ENCODE peak calls at places on chromosomes 7 and 10, in ten cellular contexts. One of them, this sample, is unnamed.

GRCh38 chr7:74084722-74085578 is 1.3 kb downstream of the LIMK1 start:
- DNase-seq in stimulated activated CD8-positive, alpha-beta memory T cell treated with anti-CD3 and anti-CD28 coated beads, Interleukin-4, amount 100 ng/mL, for 24 hours: no peak
- DNase-seq in Kasumi-1: no peak
- DNase-seq in dermis microvascular lymphatic vessel endothelial cell: no peak
- DNase-seq in NCI-H2171 treated with DMSO at 0.1 percent for 48 hours: no peak
- DNase-seq in DMS53: peak
- DNase-seq in cardiac septum: no peak
- DNase-seq in activated CD4-positive, alpha-beta T cell treated with anti-CD3 and anti-CD28 coated beads, Interleukin-2, amount 10 ng/mL, durations not matched to agents 7 days and 5 days: no peak
- DNase-seq in activated T-cell treated with anti-CD3 and anti-CD28 coated beads, Interleukin-2, amount 50 U/mL, for 48 hours: no peak
- DNase-seq in stimulated activated CD4-positive, alpha-beta T cell treated with anti-CD3 and anti-CD28 coated beads, Interleukin-1b, Interleukin-23, amount 100 ng/mL, for 24 hours: no peak
- DNase-seq in this sample: no peak

GRCh38 chr7:12212051-12212485 is 974 bp downstream of the TMEM106B start:
- DNase-seq in stimulated activated CD8-positive, alpha-beta memory T cell treated with anti-CD3 and anti-CD28 coated beads, Interleukin-4, amount 100 ng/mL, for 24 hours: no peak
- DNase-seq in Kasumi-1: no peak
- DNase-seq in dermis microvascular lymphatic vessel endothelial cell: no peak
- DNase-seq in NCI-H2171 treated with DMSO at 0.1 percent for 48 hours: peak
- DNase-seq in DMS53: peak
- DNase-seq in cardiac septum: no peak
- DNase-seq in activated CD4-positive, alpha-beta T cell treated with anti-CD3 and anti-CD28 coated beads, Interleukin-2, amount 10 ng/mL, durations not matched to agents 7 days and 5 days: peak
- DNase-seq in activated T-cell treated with anti-CD3 and anti-CD28 coated beads, Interleukin-2, amount 50 U/mL, for 48 hours: peak
- DNase-seq in stimulated activated CD4-positive, alpha-beta T cell treated with anti-CD3 and anti-CD28 coated beads, Interleukin-1b, Interleukin-23, amount 100 ng/mL, for 24 hours: no peak
- DNase-seq in this sample: no peak

GRCh38 chr7:107313355-107313754 is 144.6 kb downstream of the HBP1 start:
- DNase-seq in stimulated activated CD8-positive, alpha-beta memory T cell treated with anti-CD3 and anti-CD28 coated beads, Interleukin-4, amount 100 ng/mL, for 24 hours: no peak
- DNase-seq in Kasumi-1: no peak
- DNase-seq in dermis microvascular lymphatic vessel endothelial cell: no peak
- DNase-seq in NCI-H2171 treated with DMSO at 0.1 percent for 48 hours: no peak
- DNase-seq in DMS53: no peak
- DNase-seq in cardiac septum: no peak
- DNase-seq in activated CD4-positive, alpha-beta T cell treated with anti-CD3 and anti-CD28 coated beads, Interleukin-2, amount 10 ng/mL, durations not matched to agents 7 days and 5 days: no peak
- DNase-seq in activated T-cell treated with anti-CD3 and anti-CD28 coated beads, Interleukin-2, amount 50 U/mL, for 48 hours: no peak
- DNase-seq in stimulated activated CD4-positive, alpha-beta T cell treated with anti-CD3 and anti-CD28 coated beads, Interleukin-1b, Interleukin-23, amount 100 ng/mL, for 24 hours: no peak
- DNase-seq in this sample: no peak

GRCh38 chr10:110625951-110626855 is 17.9 kb upstream of the RBM20 start:
- DNase-seq in stimulated activated CD8-positive, alpha-beta memory T cell treated with anti-CD3 and anti-CD28 coated beads, Interleukin-4, amount 100 ng/mL, for 24 hours: no peak
- DNase-seq in Kasumi-1: no peak
- DNase-seq in dermis microvascular lymphatic vessel endothelial cell: no peak
- DNase-seq in NCI-H2171 treated with DMSO at 0.1 percent for 48 hours: no peak
- DNase-seq in DMS53: no peak
- DNase-seq in cardiac septum: no peak
- DNase-seq in activated CD4-positive, alpha-beta T cell treated with anti-CD3 and anti-CD28 coated beads, Interleukin-2, amount 10 ng/mL, durations not matched to agents 7 days and 5 days: no peak
- DNase-seq in activated T-cell treated with anti-CD3 and anti-CD28 coated beads, Interleukin-2, amount 50 U/mL, for 48 hours: no peak
- DNase-seq in stimulated activated CD4-positive, alpha-beta T cell treated with anti-CD3 and anti-CD28 coated beads, Interleukin-1b, Interleukin-23, amount 100 ng/mL, for 24 hours: no peak
- DNase-seq in this sample: no peak

GRCh38 chr7:91201731-91202130 is 62.5 kb upstream of the FZD1 start:
- DNase-seq in stimulated activated CD8-positive, alpha-beta memory T cell treated with anti-CD3 and anti-CD28 coated beads, Interleukin-4, amount 100 ng/mL, for 24 hours: no peak
- DNase-seq in Kasumi-1: no peak
- DNase-seq in dermis microvascular lymphatic vessel endothelial cell: no peak
- DNase-seq in NCI-H2171 treated with DMSO at 0.1 percent for 48 hours: peak
- DNase-seq in DMS53: no peak
- DNase-seq in cardiac septum: no peak
- DNase-seq in activated CD4-positive, alpha-beta T cell treated with anti-CD3 and anti-CD28 coated beads, Interleukin-2, amount 10 ng/mL, durations not matched to agents 7 days and 5 days: no peak
- DNase-seq in activated T-cell treated with anti-CD3 and anti-CD28 coated beads, Interleukin-2, amount 50 U/mL, for 48 hours: no peak
- DNase-seq in stimulated activated CD4-positive, alpha-beta T cell treated with anti-CD3 and anti-CD28 coated beads, Interleukin-1b, Interleukin-23, amount 100 ng/mL, for 24 hours: no peak
- DNase-seq in this sample: no peak

GRCh38 chr7:99268361-99268908 is 4.2 kb upstream of the MYH16 start:
- DNase-seq in stimulated activated CD8-positive, alpha-beta memory T cell treated with anti-CD3 and anti-CD28 coated beads, Interleukin-4, amount 100 ng/mL, for 24 hours: no peak
- DNase-seq in Kasumi-1: no peak
- DNase-seq in dermis microvascular lymphatic vessel endothelial cell: no peak
- DNase-seq in NCI-H2171 treated with DMSO at 0.1 percent for 48 hours: peak
- DNase-seq in DMS53: no peak
- DNase-seq in cardiac septum: no peak
- DNase-seq in activated CD4-positive, alpha-beta T cell treated with anti-CD3 and anti-CD28 coated beads, Interleukin-2, amount 10 ng/mL, durations not matched to agents 7 days and 5 days: no peak
- DNase-seq in activated T-cell treated with anti-CD3 and anti-CD28 coated beads, Interleukin-2, amount 50 U/mL, for 48 hours: no peak
- DNase-seq in stimulated activated CD4-positive, alpha-beta T cell treated with anti-CD3 and anti-CD28 coated beads, Interleukin-1b, Interleukin-23, amount 100 ng/mL, for 24 hours: no peak
- DNase-seq in this sample: no peak

GRCh38 chr7:141103847-141104429 is 30.1 kb downstream of the TMEM178B start:
- DNase-seq in stimulated activated CD8-positive, alpha-beta memory T cell treated with anti-CD3 and anti-CD28 coated beads, Interleukin-4, amount 100 ng/mL, for 24 hours: no peak
- DNase-seq in Kasumi-1: no peak
- DNase-seq in dermis microvascular lymphatic vessel endothelial cell: no peak
- DNase-seq in NCI-H2171 treated with DMSO at 0.1 percent for 48 hours: no peak
- DNase-seq in DMS53: no peak
- DNase-seq in cardiac septum: no peak
- DNase-seq in activated CD4-positive, alpha-beta T cell treated with anti-CD3 and anti-CD28 coated beads, Interleukin-2, amount 10 ng/mL, durations not matched to agents 7 days and 5 days: no peak
- DNase-seq in activated T-cell treated with anti-CD3 and anti-CD28 coated beads, Interleukin-2, amount 50 U/mL, for 48 hours: no peak
- DNase-seq in stimulated activated CD4-positive, alpha-beta T cell treated with anti-CD3 and anti-CD28 coated beads, Interleukin-1b, Interleukin-23, amount 100 ng/mL, for 24 hours: no peak
- DNase-seq in this sample: no peak

GRCh38 chr10:84257343-84258020 is 12.6 kb downstream of the RGR start:
- DNase-seq in stimulated activated CD8-positive, alpha-beta memory T cell treated with anti-CD3 and anti-CD28 coated beads, Interleukin-4, amount 100 ng/mL, for 24 hours: no peak
- DNase-seq in Kasumi-1: no peak
- DNase-seq in dermis microvascular lymphatic vessel endothelial cell: no peak
- DNase-seq in NCI-H2171 treated with DMSO at 0.1 percent for 48 hours: no peak
- DNase-seq in DMS53: no peak
- DNase-seq in cardiac septum: no peak
- DNase-seq in activated CD4-positive, alpha-beta T cell treated with anti-CD3 and anti-CD28 coated beads, Interleukin-2, amount 10 ng/mL, durations not matched to agents 7 days and 5 days: no peak
- DNase-seq in activated T-cell treated with anti-CD3 and anti-CD28 coated beads, Interleukin-2, amount 50 U/mL, for 48 hours: no peak
- DNase-seq in stimulated activated CD4-positive, alpha-beta T cell treated with anti-CD3 and anti-CD28 coated beads, Interleukin-1b, Interleukin-23, amount 100 ng/mL, for 24 hours: no peak
- DNase-seq in this sample: no peak

GRCh38 chr10:128629111-128630096 is 503.2 kb upstream of the MKI67 start:
- DNase-seq in stimulated activated CD8-positive, alpha-beta memory T cell treated with anti-CD3 and anti-CD28 coated beads, Interleukin-4, amount 100 ng/mL, for 24 hours: no peak
- DNase-seq in Kasumi-1: no peak
- DNase-seq in dermis microvascular lymphatic vessel endothelial cell: peak
- DNase-seq in NCI-H2171 treated with DMSO at 0.1 percent for 48 hours: no peak
- DNase-seq in DMS53: peak
- DNase-seq in cardiac septum: no peak
- DNase-seq in activated CD4-positive, alpha-beta T cell treated with anti-CD3 and anti-CD28 coated beads, Interleukin-2, amount 10 ng/mL, durations not matched to agents 7 days and 5 days: no peak
- DNase-seq in activated T-cell treated with anti-CD3 and anti-CD28 coated beads, Interleukin-2, amount 50 U/mL, for 48 hours: no peak
- DNase-seq in stimulated activated CD4-positive, alpha-beta T cell treated with anti-CD3 and anti-CD28 coated beads, Interleukin-1b, Interleukin-23, amount 100 ng/mL, for 24 hours: no peak
- DNase-seq in this sample: no peak

GRCh38 chr10:397321-398068 is 262.2 kb downstream of the ZMYND11 start:
- DNase-seq in stimulated activated CD8-positive, alpha-beta memory T cell treated with anti-CD3 and anti-CD28 coated beads, Interleukin-4, amount 100 ng/mL, for 24 hours: no peak
- DNase-seq in Kasumi-1: no peak
- DNase-seq in dermis microvascular lymphatic vessel endothelial cell: no peak
- DNase-seq in NCI-H2171 treated with DMSO at 0.1 percent for 48 hours: no peak
- DNase-seq in DMS53: no peak
- DNase-seq in cardiac septum: no peak
- DNase-seq in activated CD4-positive, alpha-beta T cell treated with anti-CD3 and anti-CD28 coated beads, Interleukin-2, amount 10 ng/mL, durations not matched to agents 7 days and 5 days: no peak
- DNase-seq in activated T-cell treated with anti-CD3 and anti-CD28 coated beads, Interleukin-2, amount 50 U/mL, for 48 hours: no peak
- DNase-seq in stimulated activated CD4-positive, alpha-beta T cell treated with anti-CD3 and anti-CD28 coated beads, Interleukin-1b, Interleukin-23, amount 100 ng/mL, for 24 hours: no peak
- DNase-seq in this sample: no peak

GRCh38 chr7:70707823-70708243 is 424.1 kb upstream of the GALNT17 start:
- DNase-seq in stimulated activated CD8-positive, alpha-beta memory T cell treated with anti-CD3 and anti-CD28 coated beads, Interleukin-4, amount 100 ng/mL, for 24 hours: no peak
- DNase-seq in Kasumi-1: no peak
- DNase-seq in dermis microvascular lymphatic vessel endothelial cell: no peak
- DNase-seq in NCI-H2171 treated with DMSO at 0.1 percent for 48 hours: no peak
- DNase-seq in DMS53: no peak
- DNase-seq in cardiac septum: no peak
- DNase-seq in activated CD4-positive, alpha-beta T cell treated with anti-CD3 and anti-CD28 coated beads, Interleukin-2, amount 10 ng/mL, durations not matched to agents 7 days and 5 days: no peak
- DNase-seq in activated T-cell treated with anti-CD3 and anti-CD28 coated beads, Interleukin-2, amount 50 U/mL, for 48 hours: no peak
- DNase-seq in stimulated activated CD4-positive, alpha-beta T cell treated with anti-CD3 and anti-CD28 coated beads, Interleukin-1b, Interleukin-23, amount 100 ng/mL, for 24 hours: no peak
- DNase-seq in this sample: no peak

GRCh38 chr7:89001306-89001705 is 205.8 kb upstream of the TEX47 start:
- DNase-seq in stimulated activated CD8-positive, alpha-beta memory T cell treated with anti-CD3 and anti-CD28 coated beads, Interleukin-4, amount 100 ng/mL, for 24 hours: no peak
- DNase-seq in Kasumi-1: no peak
- DNase-seq in dermis microvascular lymphatic vessel endothelial cell: no peak
- DNase-seq in NCI-H2171 treated with DMSO at 0.1 percent for 48 hours: no peak
- DNase-seq in DMS53: no peak
- DNase-seq in cardiac septum: no peak
- DNase-seq in activated CD4-positive, alpha-beta T cell treated with anti-CD3 and anti-CD28 coated beads, Interleukin-2, amount 10 ng/mL, durations not matched to agents 7 days and 5 days: no peak
- DNase-seq in activated T-cell treated with anti-CD3 and anti-CD28 coated beads, Interleukin-2, amount 50 U/mL, for 48 hours: no peak
- DNase-seq in stimulated activated CD4-positive, alpha-beta T cell treated with anti-CD3 and anti-CD28 coated beads, Interleukin-1b, Interleukin-23, amount 100 ng/mL, for 24 hours: no peak
- DNase-seq in this sample: no peak

GRCh38 chr7:42170724-42171123 is 66.3 kb downstream of the GLI3 start:
- DNase-seq in stimulated activated CD8-positive, alpha-beta memory T cell treated with anti-CD3 and anti-CD28 coated beads, Interleukin-4, amount 100 ng/mL, for 24 hours: no peak
- DNase-seq in Kasumi-1: no peak
- DNase-seq in dermis microvascular lymphatic vessel endothelial cell: no peak
- DNase-seq in NCI-H2171 treated with DMSO at 0.1 percent for 48 hours: no peak
- DNase-seq in DMS53: no peak
- DNase-seq in cardiac septum: no peak
- DNase-seq in activated CD4-positive, alpha-beta T cell treated with anti-CD3 and anti-CD28 coated beads, Interleukin-2, amount 10 ng/mL, durations not matched to agents 7 days and 5 days: no peak
- DNase-seq in activated T-cell treated with anti-CD3 and anti-CD28 coated beads, Interleukin-2, amount 50 U/mL, for 48 hours: no peak
- DNase-seq in stimulated activated CD4-positive, alpha-beta T cell treated with anti-CD3 and anti-CD28 coated beads, Interleukin-1b, Interleukin-23, amount 100 ng/mL, for 24 hours: no peak
- DNase-seq in this sample: no peak

GRCh38 chr10:77605466-77605865 is 32.1 kb downstream of the KCNMA1 start:
- DNase-seq in stimulated activated CD8-positive, alpha-beta memory T cell treated with anti-CD3 and anti-CD28 coated beads, Interleukin-4, amount 100 ng/mL, for 24 hours: no peak
- DNase-seq in Kasumi-1: no peak
- DNase-seq in dermis microvascular lymphatic vessel endothelial cell: no peak
- DNase-seq in NCI-H2171 treated with DMSO at 0.1 percent for 48 hours: no peak
- DNase-seq in DMS53: peak
- DNase-seq in cardiac septum: no peak
- DNase-seq in activated CD4-positive, alpha-beta T cell treated with anti-CD3 and anti-CD28 coated beads, Interleukin-2, amount 10 ng/mL, durations not matched to agents 7 days and 5 days: no peak
- DNase-seq in activated T-cell treated with anti-CD3 and anti-CD28 coated beads, Interleukin-2, amount 50 U/mL, for 48 hours: no peak
- DNase-seq in stimulated activated CD4-positive, alpha-beta T cell treated with anti-CD3 and anti-CD28 coated beads, Interleukin-1b, Interleukin-23, amount 100 ng/mL, for 24 hours: no peak
- DNase-seq in this sample: no peak

GRCh38 chr10:73099141-73099540 is 2.5 kb upstream of the P4HA1 start:
- DNase-seq in stimulated activated CD8-positive, alpha-beta memory T cell treated with anti-CD3 and anti-CD28 coated beads, Interleukin-4, amount 100 ng/mL, for 24 hours: no peak
- DNase-seq in Kasumi-1: no peak
- DNase-seq in dermis microvascular lymphatic vessel endothelial cell: no peak
- DNase-seq in NCI-H2171 treated with DMSO at 0.1 percent for 48 hours: no peak
- DNase-seq in DMS53: no peak
- DNase-seq in cardiac septum: no peak
- DNase-seq in activated CD4-positive, alpha-beta T cell treated with anti-CD3 and anti-CD28 coated beads, Interleukin-2, amount 10 ng/mL, durations not matched to agents 7 days and 5 days: no peak
- DNase-seq in activated T-cell treated with anti-CD3 and anti-CD28 coated beads, Interleukin-2, amount 50 U/mL, for 48 hours: no peak
- DNase-seq in stimulated activated CD4-positive, alpha-beta T cell treated with anti-CD3 and anti-CD28 coated beads, Interleukin-1b, Interleukin-23, amount 100 ng/mL, for 24 hours: no peak
- DNase-seq in this sample: no peak

GRCh38 chr7:101681170-101682007 is 52.3 kb upstream of the MYL10 start:
- DNase-seq in stimulated activated CD8-positive, alpha-beta memory T cell treated with anti-CD3 and anti-CD28 coated beads, Interleukin-4, amount 100 ng/mL, for 24 hours: no peak
- DNase-seq in Kasumi-1: peak
- DNase-seq in dermis microvascular lymphatic vessel endothelial cell: peak
- DNase-seq in NCI-H2171 treated with DMSO at 0.1 percent for 48 hours: no peak
- DNase-seq in DMS53: peak
- DNase-seq in cardiac septum: peak
- DNase-seq in activated CD4-positive, alpha-beta T cell treated with anti-CD3 and anti-CD28 coated beads, Interleukin-2, amount 10 ng/mL, durations not matched to agents 7 days and 5 days: no peak
- DNase-seq in activated T-cell treated with anti-CD3 and anti-CD28 coated beads, Interleukin-2, amount 50 U/mL, for 48 hours: no peak
- DNase-seq in stimulated activated CD4-positive, alpha-beta T cell treated with anti-CD3 and anti-CD28 coated beads, Interleukin-1b, Interleukin-23, amount 100 ng/mL, for 24 hours: no peak
- DNase-seq in this sample: no peak

GRCh38 chr10:3213758-3214545 is 41.4 kb upstream of the PITRM1 start:
- DNase-seq in stimulated activated CD8-positive, alpha-beta memory T cell treated with anti-CD3 and anti-CD28 coated beads, Interleukin-4, amount 100 ng/mL, for 24 hours: no peak
- DNase-seq in Kasumi-1: no peak
- DNase-seq in dermis microvascular lymphatic vessel endothelial cell: no peak
- DNase-seq in NCI-H2171 treated with DMSO at 0.1 percent for 48 hours: no peak
- DNase-seq in DMS53: no peak
- DNase-seq in cardiac septum: no peak
- DNase-seq in activated CD4-positive, alpha-beta T cell treated with anti-CD3 and anti-CD28 coated beads, Interleukin-2, amount 10 ng/mL, durations not matched to agents 7 days and 5 days: no peak
- DNase-seq in activated T-cell treated with anti-CD3 and anti-CD28 coated beads, Interleukin-2, amount 50 U/mL, for 48 hours: no peak
- DNase-seq in stimulated activated CD4-positive, alpha-beta T cell treated with anti-CD3 and anti-CD28 coated beads, Interleukin-1b, Interleukin-23, amount 100 ng/mL, for 24 hours: no peak
- DNase-seq in this sample: no peak

GRCh38 chr7:33669251-33669670 is 236.1 kb upstream of the BMPER start:
- DNase-seq in stimulated activated CD8-positive, alpha-beta memory T cell treated with anti-CD3 and anti-CD28 coated beads, Interleukin-4, amount 100 ng/mL, for 24 hours: no peak
- DNase-seq in Kasumi-1: no peak
- DNase-seq in dermis microvascular lymphatic vessel endothelial cell: peak
- DNase-seq in NCI-H2171 treated with DMSO at 0.1 percent for 48 hours: no peak
- DNase-seq in DMS53: peak
- DNase-seq in cardiac septum: no peak
- DNase-seq in activated CD4-positive, alpha-beta T cell treated with anti-CD3 and anti-CD28 coated beads, Interleukin-2, amount 10 ng/mL, durations not matched to agents 7 days and 5 days: no peak
- DNase-seq in activated T-cell treated with anti-CD3 and anti-CD28 coated beads, Interleukin-2, amount 50 U/mL, for 48 hours: no peak
- DNase-seq in stimulated activated CD4-positive, alpha-beta T cell treated with anti-CD3 and anti-CD28 coated beads, Interleukin-1b, Interleukin-23, amount 100 ng/mL, for 24 hours: no peak
- DNase-seq in this sample: no peak

GRCh38 chr10:128086003-128086863 is 40.0 kb downstream of the MKI67 start:
- DNase-seq in stimulated activated CD8-positive, alpha-beta memory T cell treated with anti-CD3 and anti-CD28 coated beads, Interleukin-4, amount 100 ng/mL, for 24 hours: no peak
- DNase-seq in Kasumi-1: no peak
- DNase-seq in dermis microvascular lymphatic vessel endothelial cell: no peak
- DNase-seq in NCI-H2171 treated with DMSO at 0.1 percent for 48 hours: peak
- DNase-seq in DMS53: no peak
- DNase-seq in cardiac septum: peak
- DNase-seq in activated CD4-positive, alpha-beta T cell treated with anti-CD3 and anti-CD28 coated beads, Interleukin-2, amount 10 ng/mL, durations not matched to agents 7 days and 5 days: no peak
- DNase-seq in activated T-cell treated with anti-CD3 and anti-CD28 coated beads, Interleukin-2, amount 50 U/mL, for 48 hours: no peak
- DNase-seq in stimulated activated CD4-positive, alpha-beta T cell treated with anti-CD3 and anti-CD28 coated beads, Interleukin-1b, Interleukin-23, amount 100 ng/mL, for 24 hours: no peak
- DNase-seq in this sample: no peak

GRCh38 chr10:36023939-36024338 is 381.8 kb upstream of the FZD8 start:
- DNase-seq in stimulated activated CD8-positive, alpha-beta memory T cell treated with anti-CD3 and anti-CD28 coated beads, Interleukin-4, amount 100 ng/mL, for 24 hours: no peak
- DNase-seq in Kasumi-1: peak
- DNase-seq in dermis microvascular lymphatic vessel endothelial cell: peak
- DNase-seq in NCI-H2171 treated with DMSO at 0.1 percent for 48 hours: no peak
- DNase-seq in DMS53: peak
- DNase-seq in cardiac septum: no peak
- DNase-seq in activated CD4-positive, alpha-beta T cell treated with anti-CD3 and anti-CD28 coated beads, Interleukin-2, amount 10 ng/mL, durations not matched to agents 7 days and 5 days: no peak
- DNase-seq in activated T-cell treated with anti-CD3 and anti-CD28 coated beads, Interleukin-2, amount 50 U/mL, for 48 hours: no peak
- DNase-seq in stimulated activated CD4-positive, alpha-beta T cell treated with anti-CD3 and anti-CD28 coated beads, Interleukin-1b, Interleukin-23, amount 100 ng/mL, for 24 hours: no peak
- DNase-seq in this sample: no peak

GRCh38 chr10:13990392-13990805 is 340.3 kb downstream of the FRMD4A start:
- DNase-seq in stimulated activated CD8-positive, alpha-beta memory T cell treated with anti-CD3 and anti-CD28 coated beads, Interleukin-4, amount 100 ng/mL, for 24 hours: no peak
- DNase-seq in Kasumi-1: no peak
- DNase-seq in dermis microvascular lymphatic vessel endothelial cell: peak
- DNase-seq in NCI-H2171 treated with DMSO at 0.1 percent for 48 hours: no peak
- DNase-seq in DMS53: no peak
- DNase-seq in cardiac septum: no peak
- DNase-seq in activated CD4-positive, alpha-beta T cell treated with anti-CD3 and anti-CD28 coated beads, Interleukin-2, amount 10 ng/mL, durations not matched to agents 7 days and 5 days: no peak
- DNase-seq in activated T-cell treated with anti-CD3 and anti-CD28 coated beads, Interleukin-2, amount 50 U/mL, for 48 hours: no peak
- DNase-seq in stimulated activated CD4-positive, alpha-beta T cell treated with anti-CD3 and anti-CD28 coated beads, Interleukin-1b, Interleukin-23, amount 100 ng/mL, for 24 hours: no peak
- DNase-seq in this sample: no peak

GRCh38 chr7:42457663-42458062 is 220.7 kb upstream of the GLI3 start:
- DNase-seq in stimulated activated CD8-positive, alpha-beta memory T cell treated with anti-CD3 and anti-CD28 coated beads, Interleukin-4, amount 100 ng/mL, for 24 hours: no peak
- DNase-seq in Kasumi-1: no peak
- DNase-seq in dermis microvascular lymphatic vessel endothelial cell: no peak
- DNase-seq in NCI-H2171 treated with DMSO at 0.1 percent for 48 hours: no peak
- DNase-seq in DMS53: no peak
- DNase-seq in cardiac septum: no peak
- DNase-seq in activated CD4-positive, alpha-beta T cell treated with anti-CD3 and anti-CD28 coated beads, Interleukin-2, amount 10 ng/mL, durations not matched to agents 7 days and 5 days: no peak
- DNase-seq in activated T-cell treated with anti-CD3 and anti-CD28 coated beads, Interleukin-2, amount 50 U/mL, for 48 hours: no peak
- DNase-seq in stimulated activated CD4-positive, alpha-beta T cell treated with anti-CD3 and anti-CD28 coated beads, Interleukin-1b, Interleukin-23, amount 100 ng/mL, for 24 hours: no peak
- DNase-seq in this sample: no peak

GRCh38 chr7:41148521-41148951 is 554.4 kb downstream of the INHBA start:
- DNase-seq in stimulated activated CD8-positive, alpha-beta memory T cell treated with anti-CD3 and anti-CD28 coated beads, Interleukin-4, amount 100 ng/mL, for 24 hours: no peak
- DNase-seq in Kasumi-1: no peak
- DNase-seq in dermis microvascular lymphatic vessel endothelial cell: no peak
- DNase-seq in NCI-H2171 treated with DMSO at 0.1 percent for 48 hours: no peak
- DNase-seq in DMS53: peak
- DNase-seq in cardiac septum: no peak
- DNase-seq in activated CD4-positive, alpha-beta T cell treated with anti-CD3 and anti-CD28 coated beads, Interleukin-2, amount 10 ng/mL, durations not matched to agents 7 days and 5 days: no peak
- DNase-seq in activated T-cell treated with anti-CD3 and anti-CD28 coated beads, Interleukin-2, amount 50 U/mL, for 48 hours: no peak
- DNase-seq in stimulated activated CD4-positive, alpha-beta T cell treated with anti-CD3 and anti-CD28 coated beads, Interleukin-1b, Interleukin-23, amount 100 ng/mL, for 24 hours: no peak
- DNase-seq in this sample: no peak

GRCh38 chr7:94001396-94001795 is 2.8 kb downstream of the BET1 start:
- DNase-seq in stimulated activated CD8-positive, alpha-beta memory T cell treated with anti-CD3 and anti-CD28 coated beads, Interleukin-4, amount 100 ng/mL, for 24 hours: no peak
- DNase-seq in Kasumi-1: no peak
- DNase-seq in dermis microvascular lymphatic vessel endothelial cell: no peak
- DNase-seq in NCI-H2171 treated with DMSO at 0.1 percent for 48 hours: no peak
- DNase-seq in DMS53: no peak
- DNase-seq in cardiac septum: no peak
- DNase-seq in activated CD4-positive, alpha-beta T cell treated with anti-CD3 and anti-CD28 coated beads, Interleukin-2, amount 10 ng/mL, durations not matched to agents 7 days and 5 days: no peak
- DNase-seq in activated T-cell treated with anti-CD3 and anti-CD28 coated beads, Interleukin-2, amount 50 U/mL, for 48 hours: no peak
- DNase-seq in stimulated activated CD4-positive, alpha-beta T cell treated with anti-CD3 and anti-CD28 coated beads, Interleukin-1b, Interleukin-23, amount 100 ng/mL, for 24 hours: no peak
- DNase-seq in this sample: no peak

GRCh38 chr10:44756235-44756634 is 154.9 kb upstream of the TMEM72 start:
- DNase-seq in stimulated activated CD8-positive, alpha-beta memory T cell treated with anti-CD3 and anti-CD28 coated beads, Interleukin-4, amount 100 ng/mL, for 24 hours: no peak
- DNase-seq in Kasumi-1: no peak
- DNase-seq in dermis microvascular lymphatic vessel endothelial cell: no peak
- DNase-seq in NCI-H2171 treated with DMSO at 0.1 percent for 48 hours: no peak
- DNase-seq in DMS53: no peak
- DNase-seq in cardiac septum: no peak
- DNase-seq in activated CD4-positive, alpha-beta T cell treated with anti-CD3 and anti-CD28 coated beads, Interleukin-2, amount 10 ng/mL, durations not matched to agents 7 days and 5 days: no peak
- DNase-seq in activated T-cell treated with anti-CD3 and anti-CD28 coated beads, Interleukin-2, amount 50 U/mL, for 48 hours: no peak
- DNase-seq in stimulated activated CD4-positive, alpha-beta T cell treated with anti-CD3 and anti-CD28 coated beads, Interleukin-1b, Interleukin-23, amount 100 ng/mL, for 24 hours: no peak
- DNase-seq in this sample: no peak

GRCh38 chr10:125024496-125025234 is 82.7 kb downstream of the ZRANB1 start:
- DNase-seq in stimulated activated CD8-positive, alpha-beta memory T cell treated with anti-CD3 and anti-CD28 coated beads, Interleukin-4, amount 100 ng/mL, for 24 hours: no peak
- DNase-seq in Kasumi-1: no peak
- DNase-seq in dermis microvascular lymphatic vessel endothelial cell: no peak
- DNase-seq in NCI-H2171 treated with DMSO at 0.1 percent for 48 hours: peak
- DNase-seq in DMS53: no peak
- DNase-seq in cardiac septum: no peak
- DNase-seq in activated CD4-positive, alpha-beta T cell treated with anti-CD3 and anti-CD28 coated beads, Interleukin-2, amount 10 ng/mL, durations not matched to agents 7 days and 5 days: no peak
- DNase-seq in activated T-cell treated with anti-CD3 and anti-CD28 coated beads, Interleukin-2, amount 50 U/mL, for 48 hours: no peak
- DNase-seq in stimulated activated CD4-positive, alpha-beta T cell treated with anti-CD3 and anti-CD28 coated beads, Interleukin-1b, Interleukin-23, amount 100 ng/mL, for 24 hours: no peak
- DNase-seq in this sample: no peak

This sample was measured in effector CD4-positive, alpha-beta T cell.